ENCODE peak calls at places on chromosomes 5 and 9, in ten cellular contexts. H is heart left ventricle; J is CD8-positive, alpha-beta T cell; N is left ventricle myocardium inferior; F is GM23338; E is adrenal gland; O is sigmoid colon; Q is MM.1S; Y is colonic mucosa; V is spleen. T is an unnamed sample. For H3K36me3, the result is how much of the 10 kb centered on the place peaks cover.

GRCh38 chr5:108206707-108207106 is 175.2 kb downstream of the FBXL17 start:
- DNase-seq in H (no peak), J (no peak), N (no peak), F (no peak), E (no peak), O (no peak), Q (no peak), Y (no peak), V (no peak), T (no peak)

GRCh38 chr9:128011071-128011817 is 30.5 kb upstream of the EEIG1 start:
- DNase-seq in H (peak), J (no peak), N (peak), F (peak), E (peak), O (no peak), Q (no peak), Y (peak), V (peak), T (no peak)

GRCh38 chr5:113024298-113024697 is 47.7 kb downstream of the DCP2 start:
- DNase-seq in H (no peak), J (no peak), N (no peak), F (no peak), E (no peak), O (no peak), Q (no peak), Y (no peak), V (no peak), T (no peak)

GRCh38 chr9:71975833-71976232 is 64.4 kb downstream of the C9orf85 start:
- DNase-seq in H (no peak), J (no peak), N (no peak), F (no peak), E (no peak), O (no peak), Q (no peak), Y (no peak), V (no peak), T (no peak)

GRCh38 chr9:92444841-92445240 is 20.6 kb upstream of the OMD start:
- DNase-seq in H (no peak), J (no peak), N (no peak), F (no peak), E (no peak), O (no peak), Q (no peak), Y (no peak), V (no peak), T (no peak)

GRCh38 chr5:96483878-96484277 is 50.8 kb upstream of the PCSK1 start:
- DNase-seq in H (no peak), J (no peak), N (no peak), F (peak), E (no peak), O (no peak), Q (peak), Y (no peak), V (no peak), T (no peak)

GRCh38 chr5:109053995-109054417 is 306.3 kb downstream of the FER start:
- DNase-seq in H (no peak), J (no peak), N (no peak), F (no peak), E (no peak), O (no peak), Q (peak), Y (no peak), V (no peak), T (peak)

GRCh38 chr5:3197699-3198098 is 397.9 kb upstream of the IRX1 start:
- DNase-seq in H (no peak), J (no peak), N (no peak), F (peak), E (no peak), O (no peak), Q (no peak), Y (no peak), V (no peak), T (no peak)

GRCh38 chr5:97163360-97163764 is 19.7 kb downstream of the RIOK2 start:
- DNase-seq in H (no peak), J (no peak), N (no peak), F (no peak), E (no peak), O (no peak), Q (no peak), Y (no peak), V (no peak), T (no peak)

GRCh38 chr5:110899566-110900412 is 161.0 kb downstream of the SLC25A46 start:
- DNase-seq in H (no peak), J (no peak), N (no peak), F (peak), E (no peak), O (no peak), Q (no peak), Y (no peak), V (no peak), T (no peak)

GRCh38 chr9:93020785-93021670 is 37.5 kb upstream of the SUSD3 start:
- DNase-seq in H (no peak), J (peak), N (no peak), F (no peak), E (no peak), O (peak), Q (no peak), Y (no peak), V (no peak), T (no peak)

GRCh38 chr9:116673375-116673774 is 13.7 kb upstream of the TRIM32 start:
- DNase-seq in H (no peak), J (no peak), N (no peak), F (no peak), E (no peak), O (no peak), Q (no peak), Y (no peak), V (no peak), T (no peak)

GRCh38 chr5:35681911-35682310 is 64.2 kb downstream of the SPEF2 start:
- DNase-seq in H (no peak), J (no peak), N (no peak), F (no peak), E (no peak), O (no peak), Q (no peak), Y (no peak), V (no peak), T (no peak)

GRCh38 chr9:98317134-98317857 is 61.8 kb upstream of the TBC1D2 start:
- DNase-seq in H (no peak), J (no peak), N (no peak), F (no peak), E (no peak), O (no peak), Q (no peak), Y (no peak), V (no peak), T (no peak)

GRCh38 chr9:93132287-93132927 is 1.6 kb downstream of the NINJ1 start:
- DNase-seq in H (peak), J (no peak), N (peak), F (peak), E (peak), O (peak), Q (no peak), Y (peak), V (peak), T (no peak)

GRCh38 chr5:160312139-160312959 is at the start of gene CCNJL:
- DNase-seq in H (peak), J (no peak), N (peak), F (peak), E (peak), O (no peak), Q (peak), Y (peak), V (peak), T (no peak)
- TF ChIP-seq CTCF in H (no peak), J (no peak), N (no peak), F (no peak), E (no peak), O (no peak), Q (no peak), Y (no peak), V (no peak), T (no peak)

DNA sequence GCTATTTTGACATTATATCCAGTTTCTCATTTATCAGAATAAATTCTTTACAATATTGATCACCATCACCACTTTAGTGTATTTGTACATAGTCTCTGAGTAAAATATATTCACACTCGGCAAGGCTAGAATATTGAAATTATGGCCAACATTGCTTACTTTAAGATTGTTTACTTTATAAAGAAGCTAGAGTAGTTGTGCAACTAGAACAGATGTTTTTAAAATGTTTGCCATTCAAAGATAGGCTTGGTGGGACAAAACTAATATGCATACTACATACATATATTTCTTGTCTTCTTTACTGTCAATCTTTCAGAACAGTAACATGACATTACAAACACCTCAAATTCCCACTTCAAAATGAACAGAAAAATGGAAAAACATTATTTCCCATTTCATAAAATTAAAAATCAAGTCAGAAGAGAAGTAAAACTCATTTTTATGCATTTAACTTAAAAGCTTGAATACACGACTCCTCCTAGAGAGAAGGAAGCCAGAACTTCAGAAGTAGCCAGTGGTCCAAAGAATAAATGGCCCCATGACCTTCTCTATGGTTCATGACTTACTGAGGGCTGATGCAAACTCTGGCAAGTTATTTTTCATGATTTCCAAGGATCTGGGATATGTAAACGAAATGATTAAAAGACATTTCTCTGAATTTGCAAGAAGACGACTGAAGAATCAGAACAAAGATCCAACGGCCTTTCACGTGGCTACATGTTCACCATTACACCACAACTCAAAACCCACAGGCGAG is 14.1 kb downstream of the MTX3 start:
- DNase-seq in H (no peak), J (no peak), N (no peak), F (no peak), E (no peak), O (no peak), Q (no peak), Y (no peak), V (no peak), T (no peak)
- H3K36me3 ChIP-seq in H (under half), J (under half), N (half or more), F (under half), E (under half), O (under half), Q (under half), Y (under half), V (under half), T (under half)

GRCh38 chr9:35341585-35341984 is 148.3 kb upstream of the RUSC2 start:
- DNase-seq in H (peak), J (no peak), N (peak), F (peak), E (no peak), O (peak), Q (no peak), Y (no peak), V (no peak), T (peak)
- H3K4me3 ChIP-seq in H (peak), J (no peak), N (peak), F (no peak), E (no peak), O (peak), Q (peak), Y (no peak), V (no peak), T (no peak)

GRCh38 chr5:122500245-122501086 is 188.4 kb downstream of the SNCAIP start:
- DNase-seq in H (peak), J (no peak), N (no peak), F (peak), E (no peak), O (peak), Q (peak), Y (no peak), V (no peak), T (no peak)

GRCh38 chr5:122493776-122494518 is 181.9 kb downstream of the SNCAIP start:
- DNase-seq in H (no peak), J (no peak), N (no peak), F (no peak), E (no peak), O (no peak), Q (no peak), Y (no peak), V (no peak), T (no peak)

GRCh38 chr5:122499617-122500016 is 187.6 kb downstream of the SNCAIP start:
- DNase-seq in H (no peak), J (no peak), N (no peak), F (no peak), E (no peak), O (no peak), Q (no peak), Y (no peak), V (no peak), T (no peak)

GRCh38 chr5:122501087-122501435 is 189.0 kb downstream of the SNCAIP start:
- DNase-seq in H (no peak), J (no peak), N (no peak), F (no peak), E (no peak), O (no peak), Q (no peak), Y (no peak), V (no peak), T (no peak)

DNA sequence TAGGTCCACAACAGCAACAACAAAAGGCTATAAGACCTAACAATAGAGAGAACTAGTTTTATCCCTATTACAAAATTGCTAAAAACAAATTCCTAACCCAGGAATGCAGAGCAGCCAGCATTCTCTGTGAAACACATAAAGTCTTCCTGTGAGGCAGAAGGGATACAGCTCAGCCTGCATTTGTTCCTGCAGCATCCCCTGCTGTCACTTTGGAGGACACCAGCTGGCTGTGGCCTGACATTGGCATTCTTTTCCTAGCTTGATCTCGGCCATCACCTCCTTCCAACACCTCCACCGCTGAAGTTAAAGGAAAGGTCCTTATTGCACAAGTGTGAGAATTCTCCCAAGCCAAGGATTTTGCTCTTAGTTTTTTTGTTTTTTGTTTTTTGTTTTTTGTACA is 186.1 kb downstream of the SNCAIP start:
- DNase-seq in H (no peak), J (no peak), N (no peak), F (peak), E (no peak), O (no peak), Q (no peak), Y (no peak), V (no peak), T (no peak)
- TF ChIP-seq CTCF in H (peak), J (no peak), N (peak), F (peak), E (no peak), O (no peak), Q (no peak), Y (no peak), V (no peak), T (peak)

GRCh38 chr9:130088056-130088455 is 34.4 kb downstream of the GPR107 start:
- DNase-seq in H (no peak), J (no peak), N (no peak), F (no peak), E (no peak), O (peak), Q (no peak), Y (no peak), V (peak), T (no peak)

GRCh38 chr9:130089141-130089540 is 35.4 kb downstream of the GPR107 start:
- DNase-seq in H (no peak), J (no peak), N (no peak), F (no peak), E (no peak), O (peak), Q (no peak), Y (no peak), V (peak), T (no peak)

GRCh38 chr9:130078547-130078946 is 24.8 kb downstream of the GPR107 start:
- DNase-seq in H (no peak), J (no peak), N (no peak), F (no peak), E (no peak), O (peak), Q (no peak), Y (no peak), V (no peak), T (no peak)

DNA sequence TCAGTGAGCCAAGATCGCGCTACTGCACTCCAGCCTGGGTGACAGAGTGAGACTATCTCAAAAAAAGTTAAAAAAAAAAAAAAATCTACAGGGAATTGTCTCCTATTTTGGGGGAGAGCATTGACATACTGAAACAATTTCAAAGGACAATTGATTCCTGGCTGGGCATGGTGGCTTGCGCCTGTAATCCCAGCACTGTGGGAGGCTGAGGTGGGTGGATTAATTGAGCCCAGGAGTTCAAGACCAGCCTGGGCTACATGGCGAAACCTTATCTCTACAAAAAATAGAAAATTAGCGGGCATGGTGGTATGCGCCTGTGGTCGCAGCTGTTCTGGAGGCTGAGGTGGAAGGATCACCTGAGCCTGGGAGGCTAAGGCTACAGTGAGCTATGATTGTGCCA is 30.6 kb downstream of the GPR107 start:
- DNase-seq in H (no peak), J (no peak), N (no peak), F (no peak), E (no peak), O (peak), Q (no peak), Y (no peak), V (no peak), T (no peak)
- H3K36me3 ChIP-seq in H (under half), J (under half), N (half or more), F (under half), E (half or more), O (under half), Q (under half), Y (under half), V (under half), T (under half)

GRCh38 chr5:65933295-65933694 is 6.9 kb downstream of the ERBIN start:
- DNase-seq in H (no peak), J (no peak), N (no peak), F (no peak), E (no peak), O (no peak), Q (no peak), Y (no peak), V (no peak), T (no peak)
- H3K4me3 ChIP-seq in H (no peak), J (no peak), N (no peak), F (no peak), E (no peak), O (no peak), Q (no peak), Y (no peak), V (no peak), T (no peak)

GRCh38 chr5:135750506-135750905 is 84.0 kb upstream of the SLC25A48 start:
- DNase-seq in H (no peak), J (no peak), N (no peak), F (peak), E (no peak), O (no peak), Q (no peak), Y (no peak), V (no peak), T (no peak)
- TF ChIP-seq CTCF in H (no peak), J (no peak), N (no peak), F (peak), E (no peak), O (no peak), Q (no peak), Y (no peak), V (no peak), T (peak)